ENCODE peak calls at places on chromosomes 4 and X, in four cellular contexts. B is activated naive CD8-positive, alpha-beta T cell treated with anti-CD3 and anti-CD28 coated beads, Interleukin-2, amount 50 U/mL, for 16 hours; Y is activated CD4-positive, alpha-beta T cell treated with anti-CD3 and anti-CD28 coated beads, Interleukin-2, amount 10 ng/mL, durations not matched to agents 7 days and 5 days; L is right lobe of liver. U is an unnamed sample.

GRCh38 chrX:17923546-17923945 is 62.4 kb upstream of the RAI2 start:
- DNase-seq in L (no peak), B (no peak), Y (peak), U (no peak)

GRCh38 chrX:131747173-131747572 is 203.3 kb downstream of the OR13H1 start:
- DNase-seq in B (no peak), Y (no peak), L (peak), U (no peak)

GRCh38 chr4:87410157-87410556 is 12.2 kb upstream of the NUDT9 start:
- DNase-seq in Y (no peak), B (no peak), L (no peak), U (no peak)

GRCh38 chr4:95388911-95389310 is 159.9 kb downstream of the UNC5C start:
- DNase-seq in Y (no peak), L (no peak), B (no peak), U (no peak)

GRCh38 chr4:147060171-147060931 is 114.7 kb upstream of the TTC29 start:
- DNase-seq in B (no peak), L (no peak), Y (no peak), U (no peak)

GRCh38 chr4:13331827-13332226 is 152.3 kb downstream of the RAB28 start:
- DNase-seq in B (no peak), Y (no peak), L (no peak), U (no peak)

GRCh38 chrX:153981771-153982533 is 9.4 kb downstream of the TMEM187 start:
- DNase-seq in L (no peak), B (no peak), Y (peak), U (no peak)

GRCh38 chr4:77360451-77360850 is 203.4 kb downstream of the CCNG2 start:
- DNase-seq in Y (no peak), B (no peak), L (no peak), U (no peak)